ENCODE peak calls at places on chromosomes 4 and X, in seven cellular contexts. Q, K, J, M, V, R and Z are unnamed samples. For H3K4me1, the result is how much of the 10 kb centered on the place peaks cover.

GRCh38 chrX:123330229-123330942 is 146.3 kb downstream of the GRIA3 start:
- DNase-seq in Q (no peak), K (no peak), J (no peak), M (no peak), V (no peak), R (no peak), Z (no peak)

GRCh38 chrX:11458175-11458574 is 165.0 kb downstream of the AMELX start:
- DNase-seq in Q (no peak), K (no peak), J (no peak), M (no peak), V (no peak), R (peak), Z (no peak)

GRCh38 chrX:125131146-125131545 is 188.5 kb upstream of the TEX13C start:
- DNase-seq in Q (no peak), K (no peak), J (no peak), M (no peak), V (no peak), R (no peak), Z (no peak)

GRCh38 chr4:5615496-5616075 is 92.8 kb downstream of the EVC2 start:
- DNase-seq in Q (no peak), K (no peak), J (no peak), M (no peak), V (no peak), R (no peak), Z (no peak)

GRCh38 chrX:55161581-55161980 is 58.6 kb upstream of the PAGE5 start:
- DNase-seq in Q (no peak), K (no peak), J (no peak), M (peak), V (no peak), R (no peak), Z (no peak)

GRCh38 chr4:119268466-119268865 is 53.5 kb downstream of the FABP2 start:
- DNase-seq in Q (no peak), K (no peak), J (no peak), M (no peak), V (no peak), R (no peak), Z (no peak)

GRCh38 chr4:74451214-74451661 is 6.3 kb downstream of the AREG start:
- DNase-seq in Q (no peak), K (no peak), J (no peak), M (peak), V (no peak), R (no peak), Z (no peak)

GRCh38 chr4:4852591-4853362 is 6.7 kb upstream of the MSX1 start:
- DNase-seq in Q (peak), K (no peak), J (no peak), M (peak), V (peak), R (peak), Z (no peak)

GRCh38 chr4:40916880-40917279 is 167.1 kb downstream of the NSUN7 start:
- DNase-seq in Q (peak), K (peak), J (peak), M (peak), V (no peak), R (peak), Z (peak)

GRCh38 chr4:13893987-13894386 is 266.5 kb upstream of the BOD1L1 start:
- DNase-seq in Q (no peak), K (no peak), J (no peak), M (no peak), V (no peak), R (no peak), Z (no peak)

GRCh38 chr4:182576609-182577289 is 333.5 kb downstream of the TENM3 start:
- DNase-seq in Q (no peak), K (no peak), J (no peak), M (no peak), V (no peak), R (no peak), Z (no peak)

GRCh38 chr4:2794707-2795557 is 2.0 kb downstream of the SH3BP2 start:
- DNase-seq in Q (peak), K (peak), J (peak), M (peak), V (peak), R (peak), Z (peak)

GRCh38 chr4:90318208-90318607 is 191.0 kb downstream of the CCSER1 start:
- DNase-seq in Q (no peak), K (no peak), J (no peak), M (peak), V (no peak), R (no peak), Z (no peak)

DNA sequence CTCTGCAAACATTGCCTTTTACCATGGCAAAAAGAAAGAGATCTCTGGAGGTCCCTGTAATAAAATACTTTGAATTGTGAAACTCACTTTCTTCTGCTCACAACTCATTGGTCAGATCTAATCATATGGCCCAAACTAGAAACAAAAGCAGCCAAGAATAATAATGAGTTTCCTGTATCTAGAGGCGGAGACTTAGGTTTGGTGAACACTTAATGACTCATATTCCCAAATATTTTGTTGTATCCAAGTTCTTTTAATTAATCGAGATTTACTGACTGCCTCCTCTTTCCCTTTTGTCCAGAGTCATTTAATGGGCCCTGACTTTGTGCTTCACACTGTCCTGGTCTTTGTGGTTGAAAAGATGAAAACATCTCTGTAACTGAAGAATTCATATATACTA is 190.6 kb downstream of the CCSER1 start:
- DNase-seq in Q (no peak), K (no peak), J (no peak), M (peak), V (no peak), R (no peak), Z (no peak)
- H3K4me3 ChIP-seq in Q (no peak), K (no peak), J (no peak), M (no peak), V (no peak), R (no peak), Z (no peak)

GRCh38 chr4:55439023-55439422 is 43.3 kb downstream of the TMEM165 start:
- DNase-seq in Q (no peak), K (no peak), J (no peak), M (no peak), V (no peak), R (no peak), Z (no peak)
- TF ChIP-seq CTCF in Q (no peak), K (no peak), J (no peak), M (no peak), V (no peak), R (no peak), Z (no peak)

GRCh38 chr4:10089346-10089745 is 27.3 kb downstream of the WDR1 start:
- DNase-seq in Q (no peak), K (peak), J (no peak), M (no peak), V (no peak), R (no peak), Z (no peak)

GRCh38 chr4:10092481-10093272 is 23.9 kb downstream of the WDR1 start:
- DNase-seq in Q (no peak), K (peak), J (no peak), M (no peak), V (no peak), R (no peak), Z (no peak)

GRCh38 chr4:10093273-10093621 is 23.4 kb downstream of the WDR1 start:
- DNase-seq in Q (no peak), K (no peak), J (no peak), M (no peak), V (no peak), R (no peak), Z (no peak)

GRCh38 chr4:10090467-10091250 is 25.9 kb downstream of the WDR1 start:
- DNase-seq in Q (no peak), K (peak), J (no peak), M (no peak), V (no peak), R (no peak), Z (no peak)

GRCh38 chr4:10091531-10092181 is 24.9 kb downstream of the WDR1 start:
- DNase-seq in Q (no peak), K (peak), J (no peak), M (no peak), V (no peak), R (no peak), Z (no peak)
- H3K4me1 ChIP-seq in Q (under half), K (half or more), J (half or more), M (half or more), V (under half), R (half or more), Z (under half)

GRCh38 chr4:54103190-54103574 is 3.2 kb downstream of the GSX2 start:
- DNase-seq in Q (no peak), K (no peak), J (no peak), M (peak), V (no peak), R (no peak), Z (no peak)

GRCh38 chr4:54099959-54100606 is at the start of gene GSX2:
- DNase-seq in Q (no peak), K (peak), J (no peak), M (no peak), V (no peak), R (peak), Z (no peak)

GRCh38 chr4:54100607-54101189 is 735 bp downstream of the GSX2 start:
- DNase-seq in Q (no peak), K (no peak), J (no peak), M (no peak), V (no peak), R (no peak), Z (no peak)

GRCh38 chr4:54102747-54103146 is 2.8 kb downstream of the GSX2 start:
- DNase-seq in Q (no peak), K (no peak), J (no peak), M (no peak), V (no peak), R (no peak), Z (no peak)

GRCh38 chr4:54101190-54102041 is 1.5 kb downstream of the GSX2 start:
- DNase-seq in Q (no peak), K (no peak), J (no peak), M (no peak), V (no peak), R (no peak), Z (no peak)
- H3K4me3 ChIP-seq in Q (no peak), K (peak), J (peak), M (peak), V (peak), R (peak), Z (peak)